ENCODE peak calls at places on chromosomes 16 and 17, in five cellular contexts. S is tibial nerve, T is body of pancreas, K is thyroid gland, G is suprapubic skin. Y is an unnamed sample. For H3K4me1, the result is how much of the 10 kb centered on the place peaks cover.

GRCh38 chr17:35069311-35069710 is 5.8 kb upstream of the RFFL start:
- DNase-seq in T (no peak), G (no peak), S (no peak), K (no peak), Y (no peak)

GRCh38 chr16:56938664-56939513 is 6.9 kb downstream of the HERPUD1 start:
- DNase-seq in K (no peak), G (no peak), S (no peak), T (no peak), Y (no peak)

GRCh38 chr17:80466188-80466705 is 10.2 kb downstream of the NPTX1 start:
- DNase-seq in K (no peak), S (no peak), G (no peak), T (no peak), Y (no peak)

GRCh38 chr17:48757524-48757961 is 29.0 kb upstream of the HOXB13 start:
- DNase-seq in K (no peak), T (no peak), G (no peak), S (no peak), Y (no peak)

GRCh38 chr17:42247734-42248133 is 28.5 kb downstream of the STAT5B start:
- DNase-seq in S (no peak), G (no peak), K (no peak), T (no peak), Y (no peak)

GRCh38 chr17:80201446-80201845 is 18.7 kb downstream of the SGSH start:
- DNase-seq in G (no peak), T (no peak), K (no peak), S (no peak), Y (no peak)

GRCh38 chr17:65888649-65889048 is 303.3 kb downstream of the CEP112 start:
- DNase-seq in K (no peak), T (no peak), G (no peak), S (no peak), Y (no peak)

GRCh38 chr17:59001158-59001814 is 105.4 kb downstream of the TRIM37 start:
- DNase-seq in S (no peak), G (no peak), K (peak), T (peak), Y (peak)

GRCh38 chr17:48393271-48393670 is 36.7 kb downstream of the SKAP1 start:
- DNase-seq in T (no peak), K (no peak), G (no peak), S (no peak), Y (no peak)

GRCh38 chr17:42132941-42133340 is 10.3 kb downstream of the HSPB9 start:
- DNase-seq in K (peak), S (no peak), G (no peak), T (peak), Y (peak)

GRCh38 chr17:5200360-5200759 is 8.7 kb upstream of the ZNF594 start:
- DNase-seq in G (no peak), S (no peak), K (no peak), T (no peak), Y (no peak)

GRCh38 chr16:82082543-82083244 is 47.6 kb downstream of the HSD17B2 start:
- DNase-seq in K (no peak), S (no peak), T (no peak), G (no peak), Y (no peak)

GRCh38 chr16:26316683-26317464 is 625.1 kb downstream of the HS3ST4 start:
- DNase-seq in T (no peak), S (no peak), G (no peak), K (no peak), Y (no peak)

GRCh38 chr17:71338396-71338795 is 782.4 kb upstream of the SOX9 start:
- DNase-seq in S (no peak), K (no peak), G (no peak), T (no peak), Y (no peak)

GRCh38 chr16:80720759-80721470 is 83.5 kb downstream of the CDYL2 start:
- DNase-seq in T (no peak), K (no peak), S (no peak), G (no peak), Y (no peak)

GRCh38 chr17:71635187-71635586 is 485.6 kb upstream of the SOX9 start:
- DNase-seq in S (no peak), G (no peak), T (no peak), K (no peak), Y (no peak)

GRCh38 chr16:46920402-46921068 is 36.4 kb downstream of the GPT2 start:
- DNase-seq in S (no peak), G (no peak), K (peak), T (peak), Y (no peak)

GRCh38 chr16:50699345-50700159 is 6.1 kb downstream of the NOD2 start:
- DNase-seq in S (no peak), G (peak), K (no peak), T (no peak), Y (peak)

GRCh38 chr16:25298165-25298872 is 40.7 kb upstream of the ZKSCAN2 start:
- DNase-seq in S (no peak), T (no peak), G (no peak), K (no peak), Y (no peak)

GRCh38 chr17:44324092-44324570 is 492 bp downstream of the SLC25A39 start:
- DNase-seq in K (peak), S (no peak), G (no peak), T (peak), Y (peak)

GRCh38 chr16:31107465-31107867 is 720 bp upstream of the BCKDK start:
- DNase-seq in K (no peak), T (no peak), S (no peak), G (no peak), Y (no peak)

GRCh38 chr17:18382441-18383078 is 5.0 kb downstream of the EVPLL start:
- DNase-seq in G (no peak), T (no peak), K (no peak), S (no peak), Y (no peak)

GRCh38 chr17:51500454-51500853 is 240.1 kb downstream of the UTP18 start:
- DNase-seq in G (no peak), S (no peak), K (no peak), T (no peak), Y (no peak)

GRCh38 chr17:79630821-79631639 is 20.2 kb upstream of the RBFOX3 start:
- DNase-seq in K (no peak), S (no peak), G (peak), T (no peak), Y (no peak)

GRCh38 chr17:80146121-80147034 is 550 bp downstream of the EIF4A3 start:
- DNase-seq in T (peak), G (peak), S (no peak), K (peak), Y (peak)

GRCh38 chr17:3798273-3799180 is 2.5 kb downstream of the ITGAE start:
- DNase-seq in K (no peak), G (peak), T (no peak), S (no peak), Y (no peak)

GRCh38 chr17:352421-353212 is at the start of gene RPH3AL:
- DNase-seq in S (no peak), K (peak), T (peak), G (no peak), Y (peak)

GRCh38 chr17:349666-350065 is 2.9 kb downstream of the RPH3AL start:
- DNase-seq in K (no peak), S (no peak), G (no peak), T (no peak), Y (no peak)

GRCh38 chr17:351875-352420 is 659 bp downstream of the RPH3AL start:
- DNase-seq in T (no peak), G (no peak), K (peak), S (no peak), Y (no peak)

GRCh38 chr17:351436-351713 is 1.2 kb downstream of the RPH3AL start:
- DNase-seq in S (no peak), G (no peak), K (no peak), T (no peak), Y (no peak)

GRCh38 chr17:350706-351435 is 1.7 kb downstream of the RPH3AL start:
- DNase-seq in S (peak), K (peak), T (peak), G (no peak), Y (peak)
- TF ChIP-seq POLR2A in S (no peak), K (no peak), T (no peak), G (no peak), Y (peak)

GRCh38 chr17:78416311-78416711 is 37.9 kb downstream of the PGS1 start:
- DNase-seq in K (no peak), S (no peak), T (no peak), G (no peak), Y (no peak)

GRCh38 chr17:78418627-78419026 is 40.2 kb downstream of the PGS1 start:
- DNase-seq in K (no peak), G (no peak), T (no peak), S (no peak), Y (no peak)

GRCh38 chr17:78415821-78416301 is 37.4 kb downstream of the PGS1 start:
- DNase-seq in S (no peak), G (no peak), K (no peak), T (no peak), Y (no peak)

GRCh38 chr17:78417531-78417909 is 39.1 kb downstream of the PGS1 start:
- DNase-seq in G (no peak), S (no peak), T (no peak), K (no peak), Y (no peak)

GRCh38 chr17:78416791-78417530 is 38.5 kb downstream of the PGS1 start:
- DNase-seq in T (peak), S (no peak), G (no peak), K (no peak), Y (no peak)
- H3K4me1 ChIP-seq in T (under half), S (under half), G (under half), K (half or more), Y (under half)

GRCh38 chr16:8676737-8677375 is 2.4 kb downstream of the ABAT start:
- DNase-seq in S (no peak), T (no peak), G (no peak), K (no peak), Y (no peak)

GRCh38 chr16:8675183-8676159 is 1.1 kb downstream of the ABAT start:
- DNase-seq in S (no peak), T (peak), K (peak), G (no peak), Y (no peak)

GRCh38 chr16:8673611-8674412 is 605 bp upstream of the ABAT start:
- DNase-seq in K (no peak), T (no peak), S (peak), G (no peak), Y (no peak)

GRCh38 chr16:8676160-8676547 is 1.7 kb downstream of the ABAT start:
- DNase-seq in S (no peak), T (no peak), K (no peak), G (no peak), Y (no peak)

DNA sequence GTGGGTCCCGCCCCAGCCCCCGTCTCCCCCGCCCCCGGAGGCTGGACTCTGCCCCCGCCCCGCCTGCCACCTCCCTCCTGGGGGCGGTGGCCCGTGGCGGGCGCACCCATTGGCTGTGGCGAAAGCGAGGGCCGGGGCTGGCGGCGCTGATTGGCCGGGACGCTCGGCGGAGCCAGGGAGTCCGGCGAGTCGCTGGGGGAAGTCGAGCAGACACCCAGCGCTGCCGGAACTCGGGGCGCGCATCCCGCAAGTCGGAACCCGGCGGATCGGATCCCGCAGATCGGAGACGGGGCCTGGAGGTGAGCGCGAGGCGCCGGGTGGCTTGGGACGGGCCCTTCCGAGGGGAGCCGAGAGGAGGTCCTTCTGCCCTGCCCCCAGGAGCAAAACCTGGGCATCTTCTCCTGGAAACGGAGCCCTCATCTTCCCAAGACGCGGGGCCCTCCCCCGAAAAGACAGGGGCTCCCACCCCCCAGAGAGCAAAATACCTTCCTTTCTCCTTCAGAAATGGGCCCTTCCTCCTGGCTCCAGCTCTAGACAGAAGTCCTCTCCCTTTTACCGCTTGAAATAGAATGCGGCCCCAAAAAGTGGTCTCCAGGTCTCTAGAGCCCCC is at the start of gene ABAT:
- DNase-seq in K (peak), S (peak), T (peak), G (peak), Y (peak)
- TF ChIP-seq POLR2A in K (peak), S (peak), T (peak), G (no peak), Y (peak)

DNA sequence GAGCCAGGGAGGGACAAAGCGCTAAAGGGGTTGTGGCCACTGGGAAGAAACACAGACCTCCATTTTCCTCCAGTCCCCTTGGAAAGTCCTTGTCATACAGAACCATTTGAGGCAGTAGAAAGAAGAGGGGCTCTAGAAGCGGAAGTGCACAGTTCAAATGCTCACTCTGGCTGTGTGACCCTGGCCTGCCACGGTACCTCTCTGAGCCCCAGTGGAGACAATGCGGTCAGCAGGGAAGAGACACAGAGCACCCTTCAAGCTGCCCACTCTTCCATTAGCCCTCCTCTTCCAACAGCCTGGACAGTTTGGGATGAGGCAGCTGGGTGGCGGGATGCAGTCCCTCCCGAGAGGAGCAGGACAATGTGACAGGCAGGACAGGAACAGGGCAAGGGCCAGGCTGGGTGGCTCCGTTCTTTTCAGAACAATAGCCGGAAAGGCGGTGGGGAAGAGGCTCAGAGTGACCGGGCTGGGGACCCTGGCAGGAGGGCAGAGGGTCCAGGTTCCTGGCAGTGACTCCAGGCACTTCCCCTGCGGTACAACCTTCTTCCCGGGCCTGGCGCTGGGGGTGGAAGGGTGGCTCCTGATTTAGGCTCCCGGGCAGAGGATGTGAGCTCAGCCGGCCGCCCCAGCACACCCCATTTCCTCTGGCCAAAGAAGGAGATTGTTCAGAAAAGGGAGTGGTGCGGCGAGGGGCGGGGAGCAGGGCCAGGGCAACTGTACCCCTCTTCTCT is 5.6 kb downstream of the CASKIN2 start:
- DNase-seq in G (no peak), S (no peak), T (peak), K (peak), Y (peak)
- H3K4me1 ChIP-seq in G (under half), S (under half), T (under half), K (under half), Y (under half)

GRCh38 chr17:68709461-68709860 is 108.3 kb upstream of the FAM20A start:
- DNase-seq in G (no peak), K (no peak), T (no peak), S (no peak), Y (no peak)

GRCh38 chr17:68705331-68706166 is 104.4 kb upstream of the FAM20A start:
- DNase-seq in T (peak), S (no peak), K (no peak), G (no peak), Y (no peak)

GRCh38 chr17:68704897-68705296 is 103.7 kb upstream of the FAM20A start:
- DNase-seq in G (no peak), S (no peak), K (no peak), T (peak), Y (no peak)

GRCh38 chr17:68707032-68707431 is 105.9 kb upstream of the FAM20A start:
- DNase-seq in G (no peak), T (peak), S (no peak), K (no peak), Y (no peak)

DNA sequence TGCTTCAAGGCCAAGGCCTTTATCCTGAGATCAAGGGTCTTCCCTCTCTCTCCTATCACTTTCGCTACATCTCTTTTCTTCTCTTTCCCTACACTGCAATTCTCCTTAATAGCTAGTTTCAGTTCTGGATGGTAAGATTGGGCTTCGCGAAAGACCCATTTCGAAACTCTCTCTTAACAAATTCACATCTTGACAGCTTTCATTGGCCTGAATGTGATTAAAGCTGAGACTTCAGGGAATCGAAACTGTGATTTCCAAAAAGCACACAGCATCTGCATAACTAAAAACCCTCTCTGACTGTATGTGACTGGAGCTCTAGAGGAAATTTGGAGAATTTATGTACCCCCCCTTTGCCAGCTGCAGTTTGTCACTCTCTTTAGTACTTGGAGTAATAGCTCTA is 105.2 kb upstream of the FAM20A start:
- DNase-seq in K (no peak), S (no peak), G (no peak), T (no peak), Y (no peak)
- TF ChIP-seq POLR2A in K (no peak), S (no peak), G (no peak), T (no peak), Y (no peak)

GRCh38 chr17:57869599-57870282 is 19.9 kb upstream of the MRPS23 start:
- DNase-seq in T (no peak), S (no peak), G (no peak), K (no peak), Y (no peak)
- H3K4me1 ChIP-seq in T (under half), S (under half), G (half or more), K (under half), Y (under half)

DNA sequence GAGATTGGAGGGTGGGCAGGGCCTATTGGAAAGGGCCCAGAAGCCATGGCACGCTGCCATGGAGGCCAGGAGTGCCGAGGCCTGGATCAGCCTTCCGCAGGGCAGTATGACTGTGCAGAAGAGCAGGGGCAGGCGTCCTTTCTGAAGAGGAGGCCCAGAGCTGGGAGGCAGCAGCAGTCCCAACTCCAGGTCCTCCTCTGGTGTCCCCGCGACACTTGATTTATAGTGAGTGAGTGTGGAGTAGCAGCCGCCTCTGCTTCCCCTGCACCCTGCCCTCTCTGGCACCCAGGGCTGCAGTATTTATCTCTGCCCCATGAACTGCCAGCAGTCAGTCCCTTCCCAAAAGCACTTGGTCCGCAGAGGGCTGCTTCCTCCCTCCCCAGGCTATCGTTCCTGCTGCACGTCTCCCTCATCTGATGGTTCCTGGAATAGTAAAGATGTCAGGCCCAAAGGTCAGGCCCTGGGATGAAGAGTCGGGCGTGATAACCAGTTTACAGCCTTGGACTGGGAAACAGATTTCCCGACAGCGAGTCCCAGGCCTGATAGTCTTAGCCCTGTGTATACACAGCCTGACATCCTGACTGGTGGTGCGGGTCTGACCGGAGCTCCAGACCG is 32.9 kb downstream of the PGS1 start:
- DNase-seq in K (no peak), S (no peak), G (no peak), T (no peak), Y (peak)
- TF ChIP-seq POLR2A in K (no peak), S (no peak), G (no peak), T (no peak), Y (peak)

Y was measured in gastrocnemius medialis.